ENCODE peak calls at places on chromosomes 4 and X, in eight cellular contexts. One of them, this sample, is unnamed.

GRCh38 chr4:177879851-177880250 is 437.6 kb upstream of the AGA start:
- DNase-seq in ELR: peak
- DNase-seq in neuronal stem cell: no peak
- DNase-seq in HCT116: peak
- DNase-seq in NCI-H524: no peak
- DNase-seq in foreskin fibroblast: no peak
- DNase-seq in tibial nerve: no peak
- DNase-seq in fibroblast of villous mesenchyme: no peak
- DNase-seq in this sample: no peak

GRCh38 chr4:61501812-61502211 is 301.7 kb downstream of the ADGRL3 start:
- DNase-seq in tibial nerve: no peak
- DNase-seq in neuronal stem cell: no peak
- DNase-seq in foreskin fibroblast: no peak
- DNase-seq in NCI-H524: peak
- DNase-seq in ELR: no peak
- DNase-seq in fibroblast of villous mesenchyme: no peak
- DNase-seq in HCT116: no peak
- DNase-seq in this sample: no peak

GRCh38 chr4:1993169-1993516 is 15.6 kb downstream of the NELFA start:
- DNase-seq in HCT116: no peak
- DNase-seq in fibroblast of villous mesenchyme: no peak
- DNase-seq in ELR: no peak
- DNase-seq in neuronal stem cell: no peak
- DNase-seq in foreskin fibroblast: no peak
- DNase-seq in tibial nerve: no peak
- DNase-seq in NCI-H524: no peak
- DNase-seq in this sample: no peak

GRCh38 chrX:44872319-44872816 is 620 bp upstream of the KDM6A start:
- DNase-seq in ELR: peak
- DNase-seq in tibial nerve: peak
- DNase-seq in NCI-H524: peak
- DNase-seq in foreskin fibroblast: peak
- DNase-seq in HCT116: no peak
- DNase-seq in neuronal stem cell: no peak
- DNase-seq in fibroblast of villous mesenchyme: peak
- DNase-seq in this sample: no peak

GRCh38 chr4:120318447-120318846 is 251.8 kb upstream of the MAD2L1 start:
- DNase-seq in ELR: no peak
- DNase-seq in tibial nerve: no peak
- DNase-seq in fibroblast of villous mesenchyme: peak
- DNase-seq in NCI-H524: no peak
- DNase-seq in neuronal stem cell: peak
- DNase-seq in HCT116: no peak
- DNase-seq in foreskin fibroblast: no peak
- DNase-seq in this sample: no peak

GRCh38 chr4:57378766-57379165 is 268.6 kb upstream of the IGFBP7 start:
- DNase-seq in neuronal stem cell: no peak
- DNase-seq in tibial nerve: no peak
- DNase-seq in NCI-H524: no peak
- DNase-seq in HCT116: no peak
- DNase-seq in fibroblast of villous mesenchyme: no peak
- DNase-seq in foreskin fibroblast: peak
- DNase-seq in ELR: peak
- DNase-seq in this sample: no peak

GRCh38 chrX:71147496-71148277 is 3.0 kb downstream of the NLGN3 start:
- DNase-seq in NCI-H524: no peak
- DNase-seq in fibroblast of villous mesenchyme: no peak
- DNase-seq in neuronal stem cell: no peak
- DNase-seq in HCT116: no peak
- DNase-seq in tibial nerve: no peak
- DNase-seq in ELR: peak
- DNase-seq in foreskin fibroblast: no peak
- DNase-seq in this sample: no peak

GRCh38 chrX:10617964-10618342 is 2.4 kb downstream of the MID1 start:
- DNase-seq in ELR: peak
- DNase-seq in NCI-H524: peak
- DNase-seq in HCT116: no peak
- DNase-seq in tibial nerve: no peak
- DNase-seq in neuronal stem cell: no peak
- DNase-seq in foreskin fibroblast: peak
- DNase-seq in fibroblast of villous mesenchyme: no peak
- DNase-seq in this sample: no peak

GRCh38 chrX:15751160-15751819 is 13.2 kb downstream of the CA5B start:
- DNase-seq in fibroblast of villous mesenchyme: peak
- DNase-seq in HCT116: no peak
- DNase-seq in ELR: peak
- DNase-seq in tibial nerve: no peak
- DNase-seq in NCI-H524: no peak
- DNase-seq in neuronal stem cell: no peak
- DNase-seq in foreskin fibroblast: peak
- DNase-seq in this sample: no peak

GRCh38 chr4:41718907-41719306 is 29.6 kb downstream of the PHOX2B start:
- DNase-seq in tibial nerve: no peak
- DNase-seq in ELR: peak
- DNase-seq in NCI-H524: no peak
- DNase-seq in fibroblast of villous mesenchyme: peak
- DNase-seq in neuronal stem cell: no peak
- DNase-seq in HCT116: no peak
- DNase-seq in foreskin fibroblast: peak
- DNase-seq in this sample: no peak

GRCh38 chrX:133335027-133335426 is 80.3 kb downstream of the GPC4 start:
- DNase-seq in HCT116: no peak
- DNase-seq in tibial nerve: peak
- DNase-seq in NCI-H524: peak
- DNase-seq in fibroblast of villous mesenchyme: peak
- DNase-seq in neuronal stem cell: no peak
- DNase-seq in ELR: peak
- DNase-seq in foreskin fibroblast: peak
- DNase-seq in this sample: no peak

GRCh38 chr4:6074723-6075122 is 56.5 kb upstream of the C4orf50 start:
- DNase-seq in HCT116: no peak
- DNase-seq in fibroblast of villous mesenchyme: no peak
- DNase-seq in neuronal stem cell: no peak
- DNase-seq in ELR: no peak
- DNase-seq in foreskin fibroblast: no peak
- DNase-seq in tibial nerve: no peak
- DNase-seq in NCI-H524: no peak
- DNase-seq in this sample: no peak

GRCh38 chr4:84895283-84895682 is 71.2 kb downstream of the WDFY3 start:
- DNase-seq in foreskin fibroblast: no peak
- DNase-seq in neuronal stem cell: no peak
- DNase-seq in tibial nerve: no peak
- DNase-seq in ELR: no peak
- DNase-seq in fibroblast of villous mesenchyme: no peak
- DNase-seq in HCT116: no peak
- DNase-seq in NCI-H524: no peak
- DNase-seq in this sample: no peak

This sample was measured in SIG-M5.